ENCODE peak calls at places on chromosomes 5 and 9, in eight cellular contexts. H is GM23248; K is GM23338; S is breast epithelium; L is mesendoderm; D is naive thymus-derived CD4-positive, alpha-beta T cell; J is H9; W is CD4-positive, alpha-beta memory T cell. F is an unnamed sample.

GRCh38 chr5:161149078-161149477 is 297.1 kb upstream of the ATP10B start:
- DNase-seq in H (no peak), K (no peak), S (no peak), L (no peak), D (no peak), J (no peak), W (no peak), F (no peak)

GRCh38 chr9:76107487-76107886 is 217.0 kb downstream of the PCSK5 start:
- DNase-seq in H (peak), K (no peak), S (no peak), L (no peak), D (no peak), J (no peak), W (no peak), F (no peak)

GRCh38 chr5:135020111-135020895 is 13.7 kb downstream of the PITX1 start:
- DNase-seq in H (no peak), K (no peak), S (no peak), L (no peak), D (no peak), J (no peak), W (no peak), F (no peak)

GRCh38 chr9:136750526-136750925 is 2.2 kb upstream of the LCN6 start:
- DNase-seq in H (peak), K (no peak), S (no peak), L (no peak), D (no peak), J (no peak), W (no peak), F (no peak)

GRCh38 chr9:105205787-105206511 is 38.5 kb upstream of the SLC44A1 start:
- DNase-seq in H (peak), K (no peak), S (no peak), L (no peak), D (no peak), J (no peak), W (no peak), F (no peak)

GRCh38 chr9:76417394-76417793 is 23.2 kb upstream of the RFK start:
- DNase-seq in H (no peak), K (peak), S (no peak), L (no peak), D (no peak), J (no peak), W (no peak), F (no peak)

GRCh38 chr9:91119679-91120078 is 242.0 kb downstream of the AUH start:
- DNase-seq in H (peak), K (no peak), S (no peak), L (peak), D (no peak), J (no peak), W (no peak), F (no peak)

GRCh38 chr5:167678457-167678856 is 613.0 kb upstream of the WWC1 start:
- DNase-seq in H (no peak), K (peak), S (no peak), L (peak), D (no peak), J (no peak), W (no peak), F (no peak)

GRCh38 chr5:66769839-66770617 is 173.8 kb downstream of the MAST4 start:
- DNase-seq in H (peak), K (peak), S (no peak), L (peak), D (no peak), J (peak), W (no peak), F (no peak)

GRCh38 chr5:66769030-66769733 is 173.0 kb downstream of the MAST4 start:
- DNase-seq in H (no peak), K (no peak), S (no peak), L (no peak), D (no peak), J (no peak), W (no peak), F (no peak)
- H3K27ac ChIP-seq in H (no peak), K (no peak), S (no peak), L (no peak), D (no peak), J (no peak), W (no peak), F (no peak)

GRCh38 chr5:16192311-16192710 is 12.7 kb upstream of the MARCHF11 start:
- DNase-seq in H (no peak), K (no peak), S (no peak), L (no peak), D (no peak), J (no peak), W (no peak), F (no peak)
- H3K27ac ChIP-seq in H (no peak), K (no peak), S (no peak), L (no peak), D (no peak), J (no peak), W (no peak), F (no peak)

DNA sequence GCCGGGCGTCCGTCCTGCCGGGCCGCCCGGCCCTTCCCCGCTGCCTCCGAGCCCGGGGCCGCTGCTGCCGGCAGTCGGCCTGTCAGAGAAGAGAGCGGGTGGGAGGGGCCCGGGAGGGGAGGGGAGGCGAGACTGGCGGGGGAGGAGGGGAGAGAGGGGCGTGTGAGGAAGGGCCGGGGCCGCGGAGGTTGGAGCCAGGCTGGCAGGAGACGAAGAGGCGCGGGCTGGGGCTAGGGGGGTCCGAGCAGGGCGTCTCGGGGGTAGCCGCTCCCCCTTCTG is 570 bp downstream of the CREBRF start:
- DNase-seq in H (no peak), K (no peak), S (no peak), L (no peak), D (no peak), J (no peak), W (no peak), F (no peak)
- H3K27ac ChIP-seq in H (peak), K (no peak), S (peak), L (no peak), D (peak), J (no peak), W (peak), F (peak)

DNA sequence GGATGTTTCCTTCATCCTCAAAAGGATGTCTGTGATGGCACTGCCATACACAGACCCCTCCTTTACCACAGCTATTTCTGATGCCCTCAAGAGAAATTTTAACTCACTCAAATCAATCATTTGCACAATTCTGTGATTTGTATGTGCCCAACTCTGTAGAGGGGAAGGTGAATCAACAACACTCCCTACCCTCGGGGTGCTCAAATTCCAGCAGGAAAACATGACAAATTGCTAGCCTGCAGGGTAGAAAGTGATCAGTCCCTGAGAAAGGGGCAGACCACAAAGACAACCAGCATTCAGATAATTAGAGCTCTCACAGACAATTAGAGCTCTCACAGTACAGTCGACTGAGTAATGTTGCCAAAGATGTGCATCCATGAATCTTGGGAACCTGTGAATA is 45.3 kb upstream of the FOXE1 start:
- DNase-seq in H (no peak), K (no peak), S (no peak), L (peak), D (no peak), J (no peak), W (no peak), F (no peak)
- H3K27ac ChIP-seq in H (no peak), K (no peak), S (no peak), L (no peak), D (no peak), J (no peak), W (no peak), F (no peak)

GRCh38 chr5:2687746-2688145 is 63.7 kb downstream of the IRX2 start:
- DNase-seq in H (no peak), K (no peak), S (no peak), L (no peak), D (no peak), J (no peak), W (no peak), F (no peak)
- H3K27ac ChIP-seq in H (no peak), K (no peak), S (no peak), L (no peak), D (no peak), J (no peak), W (no peak), F (no peak)

GRCh38 chr9:129023036-129023907 is 4.9 kb downstream of the SH3GLB2 start:
- DNase-seq in H (peak), K (no peak), S (no peak), L (peak), D (no peak), J (no peak), W (no peak), F (peak)
- H3K27ac ChIP-seq in H (peak), K (no peak), S (peak), L (peak), D (no peak), J (no peak), W (no peak), F (peak)

DNA sequence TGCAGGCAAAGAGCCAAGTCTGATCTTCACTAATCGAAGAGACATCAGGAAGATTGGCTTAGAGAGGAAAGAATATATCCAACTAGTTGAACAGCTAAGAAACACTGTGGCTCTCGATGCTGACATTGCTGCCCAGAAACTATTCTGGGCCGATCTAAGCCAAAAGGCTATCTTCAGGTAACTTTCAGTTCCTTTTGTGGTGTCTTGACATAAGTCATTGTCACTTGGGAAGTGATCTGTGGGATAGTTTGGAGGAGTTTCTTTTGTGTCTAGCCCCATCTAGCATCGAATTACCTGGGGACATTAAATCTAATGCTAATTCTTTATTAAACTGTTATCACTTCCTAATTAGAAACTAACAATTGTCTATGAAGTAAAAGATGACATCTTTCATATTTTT is 24.0 kb downstream of the VLDLR start:
- DNase-seq in H (no peak), K (no peak), S (no peak), L (no peak), D (no peak), J (no peak), W (no peak), F (no peak)
- H3K27ac ChIP-seq in H (no peak), K (no peak), S (no peak), L (no peak), D (no peak), J (no peak), W (no peak), F (no peak)

GRCh38 chr5:115709585-115709984 is 83.7 kb upstream of the TMED7 start:
- DNase-seq in H (peak), K (no peak), S (no peak), L (no peak), D (no peak), J (no peak), W (no peak), F (no peak)

GRCh38 chr5:115713408-115713807 is 87.6 kb upstream of the TMED7 start:
- DNase-seq in H (no peak), K (no peak), S (no peak), L (no peak), D (no peak), J (no peak), W (no peak), F (no peak)

GRCh38 chr5:115703514-115703913 is 77.7 kb upstream of the TMED7 start:
- DNase-seq in H (no peak), K (no peak), S (no peak), L (no peak), D (no peak), J (no peak), W (no peak), F (no peak)

GRCh38 chr5:115708819-115709477 is 83.1 kb upstream of the TMED7 start:
- DNase-seq in H (no peak), K (no peak), S (no peak), L (no peak), D (no peak), J (no peak), W (no peak), F (no peak)
- H3K27ac ChIP-seq in H (no peak), K (no peak), S (no peak), L (no peak), D (no peak), J (no peak), W (no peak), F (no peak)

GRCh38 chr9:7086389-7086788 is 328.6 kb downstream of the KDM4C start:
- DNase-seq in H (no peak), K (no peak), S (no peak), L (no peak), D (no peak), J (no peak), W (no peak), F (no peak)
- H3K27ac ChIP-seq in H (no peak), K (no peak), S (no peak), L (no peak), D (no peak), J (no peak), W (no peak), F (no peak)

DNA sequence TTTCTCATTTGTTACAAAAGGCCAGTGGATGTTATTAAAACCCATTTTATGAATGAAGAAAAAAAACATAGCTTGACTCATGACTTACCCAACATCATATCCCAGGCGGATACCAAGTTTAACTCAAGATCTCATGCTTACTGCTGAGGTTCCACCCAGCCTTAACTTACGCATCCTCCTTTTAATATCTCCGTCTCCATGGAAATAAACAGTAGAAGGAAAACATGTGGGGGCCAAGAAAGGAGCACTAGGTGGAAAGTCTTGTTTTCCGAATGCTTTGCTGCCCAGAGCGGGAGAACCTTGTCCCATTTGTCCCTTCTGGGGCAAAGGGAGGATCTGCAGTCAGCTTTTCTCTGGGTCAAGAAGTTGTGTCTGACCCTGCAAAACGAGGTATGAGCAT is 44.1 kb downstream of the ANGPTL2 start:
- DNase-seq in H (no peak), K (no peak), S (no peak), L (no peak), D (no peak), J (no peak), W (no peak), F (no peak)
- H3K27ac ChIP-seq in H (no peak), K (no peak), S (no peak), L (no peak), D (no peak), J (no peak), W (no peak), F (no peak)

F was measured in caudate nucleus.